ENCODE peak calls at places on chromosomes 6 and 20, in eight cellular contexts. Y, Q, U, L, M, N, H and B are unnamed samples.

GRCh38 chr6:3363296-3364025 is 93.4 kb downstream of the SLC22A23 start:
- DNase-seq in Y (peak), Q (no peak), U (no peak), L (no peak), M (no peak), N (no peak), H (no peak), B (no peak)

GRCh38 chr6:128487746-128488145 is 32.7 kb downstream of the PTPRK start:
- DNase-seq in Y (no peak), Q (peak), U (no peak), L (peak), M (no peak), N (no peak), H (no peak), B (no peak)

GRCh38 chr6:138504764-138505689 is 5.7 kb upstream of the NHSL1 start:
- DNase-seq in Y (no peak), Q (no peak), U (no peak), L (no peak), M (no peak), N (no peak), H (no peak), B (no peak)

GRCh38 chr6:167778497-167779122 is 48.1 kb upstream of the AFDN start:
- DNase-seq in Y (no peak), Q (no peak), U (no peak), L (no peak), M (no peak), N (peak), H (no peak), B (no peak)

GRCh38 chr20:8986631-8987030 is 82.3 kb upstream of the PLCB4 start:
- DNase-seq in Y (no peak), Q (no peak), U (no peak), L (no peak), M (no peak), N (no peak), H (no peak), B (no peak)

GRCh38 chr6:110399219-110400071 is 15.9 kb downstream of the DDO start:
- DNase-seq in Y (no peak), Q (no peak), U (no peak), L (no peak), M (no peak), N (no peak), H (no peak), B (no peak)

GRCh38 chr6:37244430-37245310 is 12.9 kb upstream of the TBC1D22B start:
- DNase-seq in Y (peak), Q (peak), U (no peak), L (peak), M (no peak), N (peak), H (no peak), B (no peak)

GRCh38 chr6:41278699-41279405 is 7.6 kb downstream of the TREM1 start:
- DNase-seq in Y (no peak), Q (peak), U (peak), L (peak), M (peak), N (peak), H (no peak), B (peak)

GRCh38 chr20:23782366-23782983 is 31.7 kb upstream of the CST1 start:
- DNase-seq in Y (no peak), Q (peak), U (no peak), L (no peak), M (no peak), N (peak), H (no peak), B (no peak)

GRCh38 chr20:44886276-44886671 is 769 bp downstream of the YWHAB start:
- DNase-seq in Y (no peak), Q (no peak), U (no peak), L (no peak), M (no peak), N (no peak), H (no peak), B (no peak)